ENCODE peak calls at places on chromosome 12, in four cellular contexts. One of them, this sample, is unnamed. For H3K9me3, the result is how much of the 10 kb centered on the place peaks cover.

GRCh38 chr12:48750769-48751356 is 34.4 kb upstream of the CCNT1 start:
- DNase-seq in CD8-positive, alpha-beta memory T cell: no peak
- DNase-seq in trophoblast cell: no peak
- DNase-seq in effector memory CD4-positive, alpha-beta T cell: no peak
- DNase-seq in this sample: no peak

GRCh38 chr12:20364501-20364900 is 3.8 kb upstream of the PDE3A start:
- DNase-seq in CD8-positive, alpha-beta memory T cell: no peak
- DNase-seq in trophoblast cell: peak
- DNase-seq in effector memory CD4-positive, alpha-beta T cell: no peak
- DNase-seq in this sample: no peak

GRCh38 chr12:38744056-38744455 is 161.3 kb downstream of the CPNE8 start:
- DNase-seq in CD8-positive, alpha-beta memory T cell: no peak
- DNase-seq in trophoblast cell: no peak
- DNase-seq in effector memory CD4-positive, alpha-beta T cell: no peak
- DNase-seq in this sample: no peak

GRCh38 chr12:20451759-20452158 is 83.4 kb downstream of the PDE3A start:
- DNase-seq in CD8-positive, alpha-beta memory T cell: no peak
- DNase-seq in trophoblast cell: no peak
- DNase-seq in effector memory CD4-positive, alpha-beta T cell: no peak
- DNase-seq in this sample: no peak

GRCh38 chr12:71695782-71696181 is 9.9 kb downstream of the TMEM19 start:
- DNase-seq in CD8-positive, alpha-beta memory T cell: no peak
- DNase-seq in trophoblast cell: no peak
- DNase-seq in effector memory CD4-positive, alpha-beta T cell: no peak
- DNase-seq in this sample: no peak

GRCh38 chr12:15966426-15966825 is 55.3 kb downstream of the DERA start:
- DNase-seq in CD8-positive, alpha-beta memory T cell: no peak
- DNase-seq in trophoblast cell: no peak
- DNase-seq in effector memory CD4-positive, alpha-beta T cell: no peak
- DNase-seq in this sample: no peak

GRCh38 chr12:52063986-52064649 is 5.7 kb upstream of the ATG101 start:
- DNase-seq in CD8-positive, alpha-beta memory T cell: no peak
- DNase-seq in trophoblast cell: no peak
- DNase-seq in effector memory CD4-positive, alpha-beta T cell: no peak
- DNase-seq in this sample: no peak

GRCh38 chr12:15732341-15733061 is 56.7 kb downstream of the EPS8 start:
- DNase-seq in CD8-positive, alpha-beta memory T cell: no peak
- DNase-seq in trophoblast cell: no peak
- DNase-seq in effector memory CD4-positive, alpha-beta T cell: no peak
- DNase-seq in this sample: no peak

GRCh38 chr12:45014396-45014795 is 36.5 kb downstream of the DBX2 start:
- DNase-seq in CD8-positive, alpha-beta memory T cell: no peak
- DNase-seq in trophoblast cell: no peak
- DNase-seq in effector memory CD4-positive, alpha-beta T cell: no peak
- DNase-seq in this sample: no peak

GRCh38 chr12:108237272-108237671 is 101.8 kb downstream of the CMKLR1 start:
- DNase-seq in CD8-positive, alpha-beta memory T cell: no peak
- DNase-seq in trophoblast cell: no peak
- DNase-seq in effector memory CD4-positive, alpha-beta T cell: no peak
- DNase-seq in this sample: no peak

GRCh38 chr12:112506513-112507166 is 87.9 kb downstream of the PTPN11 start:
- DNase-seq in CD8-positive, alpha-beta memory T cell: no peak
- DNase-seq in trophoblast cell: no peak
- DNase-seq in effector memory CD4-positive, alpha-beta T cell: no peak
- DNase-seq in this sample: no peak

GRCh38 chr12:6866920-6867406 is 368 bp upstream of the TPI1 start:
- DNase-seq in CD8-positive, alpha-beta memory T cell: no peak
- DNase-seq in trophoblast cell: no peak
- DNase-seq in effector memory CD4-positive, alpha-beta T cell: no peak
- DNase-seq in this sample: no peak

GRCh38 chr12:21248679-21249078 is 86.0 kb downstream of the SLCO1A2 start:
- DNase-seq in CD8-positive, alpha-beta memory T cell: no peak
- DNase-seq in trophoblast cell: no peak
- DNase-seq in effector memory CD4-positive, alpha-beta T cell: no peak
- DNase-seq in this sample: no peak

GRCh38 chr12:113040722-113041168 is 15.8 kb upstream of the DTX1 start:
- DNase-seq in CD8-positive, alpha-beta memory T cell: no peak
- DNase-seq in trophoblast cell: peak
- DNase-seq in effector memory CD4-positive, alpha-beta T cell: no peak
- DNase-seq in this sample: peak

GRCh38 chr12:122893208-122894151 is 2.4 kb downstream of the VPS37B start:
- DNase-seq in CD8-positive, alpha-beta memory T cell: no peak
- DNase-seq in trophoblast cell: no peak
- DNase-seq in effector memory CD4-positive, alpha-beta T cell: no peak
- DNase-seq in this sample: no peak
- H3K27ac ChIP-seq in CD8-positive, alpha-beta memory T cell: peak
- H3K27ac ChIP-seq in trophoblast cell: no peak
- H3K27ac ChIP-seq in effector memory CD4-positive, alpha-beta T cell: no peak
- H3K27ac ChIP-seq in this sample: peak

GRCh38 chr12:26724309-26724702 is 108.7 kb downstream of the ITPR2 start:
- DNase-seq in CD8-positive, alpha-beta memory T cell: no peak
- DNase-seq in trophoblast cell: no peak
- DNase-seq in effector memory CD4-positive, alpha-beta T cell: no peak
- DNase-seq in this sample: no peak

GRCh38 chr12:26725517-26725916 is 107.5 kb downstream of the ITPR2 start:
- DNase-seq in CD8-positive, alpha-beta memory T cell: no peak
- DNase-seq in trophoblast cell: no peak
- DNase-seq in effector memory CD4-positive, alpha-beta T cell: no peak
- DNase-seq in this sample: no peak

GRCh38 chr12:26721800-26722199 is 111.2 kb downstream of the ITPR2 start:
- DNase-seq in CD8-positive, alpha-beta memory T cell: no peak
- DNase-seq in trophoblast cell: no peak
- DNase-seq in effector memory CD4-positive, alpha-beta T cell: no peak
- DNase-seq in this sample: no peak

GRCh38 chr12:26726956-26727355 is 106.0 kb downstream of the ITPR2 start:
- DNase-seq in CD8-positive, alpha-beta memory T cell: no peak
- DNase-seq in trophoblast cell: no peak
- DNase-seq in effector memory CD4-positive, alpha-beta T cell: no peak
- DNase-seq in this sample: no peak

DNA sequence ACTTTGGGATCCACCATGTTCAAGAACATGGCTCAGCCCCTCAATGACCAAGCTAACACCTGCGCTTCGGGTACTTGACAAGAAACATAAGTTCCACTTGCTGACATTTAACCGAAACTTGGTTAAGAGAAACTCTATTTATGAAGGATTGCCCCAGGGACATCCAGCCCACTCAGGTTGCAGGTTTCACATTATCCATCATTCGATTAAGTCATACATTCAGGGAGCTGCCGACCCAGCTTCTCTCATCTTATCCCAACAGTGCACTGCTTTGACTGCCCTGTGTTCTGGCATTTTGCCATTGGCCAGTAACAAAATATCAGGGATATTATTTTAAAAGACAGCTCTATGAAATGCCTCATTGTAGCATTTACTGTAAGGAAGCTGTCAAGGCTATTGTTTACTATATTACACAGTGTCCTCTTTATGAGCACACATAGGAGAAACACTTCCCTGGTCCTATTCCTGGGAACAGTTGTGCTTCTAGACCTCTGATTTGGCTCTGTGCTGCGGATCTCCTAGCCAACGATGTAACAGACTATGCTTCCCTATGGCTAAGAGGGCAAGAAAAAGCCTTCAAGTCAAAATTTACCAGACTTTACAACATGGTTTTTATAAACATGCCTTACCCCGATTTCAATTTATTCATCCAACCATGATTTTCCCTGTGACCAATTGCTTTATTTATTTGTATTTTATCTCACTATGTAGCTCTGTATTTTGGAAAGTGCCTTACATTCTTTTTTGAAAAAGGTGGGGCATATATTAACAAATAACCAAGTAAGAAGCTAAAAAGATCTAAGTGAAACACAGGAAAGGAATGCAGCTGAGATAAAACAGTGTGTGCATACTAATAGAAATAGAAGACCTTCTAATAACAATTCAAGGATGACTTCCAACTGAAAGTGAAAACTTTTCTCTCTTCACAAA is 109.3 kb downstream of the ITPR2 start:
- DNase-seq in CD8-positive, alpha-beta memory T cell: no peak
- DNase-seq in trophoblast cell: no peak
- DNase-seq in effector memory CD4-positive, alpha-beta T cell: no peak
- DNase-seq in this sample: no peak
- H3K4me3 ChIP-seq in CD8-positive, alpha-beta memory T cell: no peak
- H3K4me3 ChIP-seq in trophoblast cell: no peak
- H3K4me3 ChIP-seq in effector memory CD4-positive, alpha-beta T cell: no peak
- H3K4me3 ChIP-seq in this sample: peak

GRCh38 chr12:83343767-83344166 is 657.1 kb downstream of the TMTC2 start:
- DNase-seq in CD8-positive, alpha-beta memory T cell: no peak
- DNase-seq in trophoblast cell: no peak
- DNase-seq in effector memory CD4-positive, alpha-beta T cell: no peak
- DNase-seq in this sample: no peak
- H3K9me3 ChIP-seq in CD8-positive, alpha-beta memory T cell: under half
- H3K9me3 ChIP-seq in trophoblast cell: under half
- H3K9me3 ChIP-seq in effector memory CD4-positive, alpha-beta T cell: under half
- H3K9me3 ChIP-seq in this sample: under half

GRCh38 chr12:69343885-69344612 is 4.1 kb upstream of the LYZ start:
- DNase-seq in CD8-positive, alpha-beta memory T cell: no peak
- DNase-seq in trophoblast cell: no peak
- DNase-seq in effector memory CD4-positive, alpha-beta T cell: no peak
- DNase-seq in this sample: no peak
- H3K27ac ChIP-seq in CD8-positive, alpha-beta memory T cell: no peak
- H3K27ac ChIP-seq in trophoblast cell: no peak
- H3K27ac ChIP-seq in effector memory CD4-positive, alpha-beta T cell: no peak
- H3K27ac ChIP-seq in this sample: no peak

GRCh38 chr12:118188690-118189371 is 52.9 kb downstream of the PEBP1 start:
- DNase-seq in CD8-positive, alpha-beta memory T cell: no peak
- DNase-seq in trophoblast cell: no peak
- DNase-seq in effector memory CD4-positive, alpha-beta T cell: no peak
- DNase-seq in this sample: no peak

GRCh38 chr12:118187746-118188390 is 51.9 kb downstream of the PEBP1 start:
- DNase-seq in CD8-positive, alpha-beta memory T cell: no peak
- DNase-seq in trophoblast cell: peak
- DNase-seq in effector memory CD4-positive, alpha-beta T cell: no peak
- DNase-seq in this sample: no peak

GRCh38 chr12:118189761-118190181 is 53.8 kb downstream of the PEBP1 start:
- DNase-seq in CD8-positive, alpha-beta memory T cell: no peak
- DNase-seq in trophoblast cell: no peak
- DNase-seq in effector memory CD4-positive, alpha-beta T cell: no peak
- DNase-seq in this sample: no peak

GRCh38 chr12:118193477-118193876 is 57.6 kb downstream of the PEBP1 start:
- DNase-seq in CD8-positive, alpha-beta memory T cell: no peak
- DNase-seq in trophoblast cell: no peak
- DNase-seq in effector memory CD4-positive, alpha-beta T cell: no peak
- DNase-seq in this sample: no peak

DNA sequence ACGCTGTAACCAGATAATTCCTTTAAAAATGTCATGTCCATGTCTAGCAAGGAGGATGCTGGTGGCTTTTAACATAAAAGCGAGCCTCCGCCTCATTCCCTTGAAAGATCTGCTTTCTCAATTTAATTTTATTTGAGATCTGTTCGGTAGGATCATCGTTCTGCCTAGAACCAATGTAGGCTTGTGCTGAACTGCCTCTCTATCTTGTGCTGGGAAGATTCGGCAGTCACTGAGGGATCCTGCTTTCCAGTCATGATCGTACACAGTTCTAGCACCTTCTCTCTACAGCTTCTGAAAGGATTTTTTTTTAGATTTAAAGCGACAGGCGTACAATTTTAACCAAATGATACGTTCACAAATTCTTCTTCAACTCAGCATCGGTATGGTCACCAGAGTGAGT is 54.3 kb downstream of the PEBP1 start:
- DNase-seq in CD8-positive, alpha-beta memory T cell: no peak
- DNase-seq in trophoblast cell: no peak
- DNase-seq in effector memory CD4-positive, alpha-beta T cell: no peak
- DNase-seq in this sample: no peak
- H3K4me3 ChIP-seq in CD8-positive, alpha-beta memory T cell: no peak
- H3K4me3 ChIP-seq in trophoblast cell: no peak
- H3K4me3 ChIP-seq in effector memory CD4-positive, alpha-beta T cell: no peak
- H3K4me3 ChIP-seq in this sample: peak

GRCh38 chr12:34301251-34302130 is 279.2 kb downstream of the ALG10 start:
- DNase-seq in CD8-positive, alpha-beta memory T cell: no peak
- DNase-seq in trophoblast cell: no peak
- DNase-seq in effector memory CD4-positive, alpha-beta T cell: no peak
- DNase-seq in this sample: no peak
- H3K9me3 ChIP-seq in CD8-positive, alpha-beta memory T cell: under half
- H3K9me3 ChIP-seq in trophoblast cell: half or more
- H3K9me3 ChIP-seq in effector memory CD4-positive, alpha-beta T cell: under half
- H3K9me3 ChIP-seq in this sample: under half

DNA sequence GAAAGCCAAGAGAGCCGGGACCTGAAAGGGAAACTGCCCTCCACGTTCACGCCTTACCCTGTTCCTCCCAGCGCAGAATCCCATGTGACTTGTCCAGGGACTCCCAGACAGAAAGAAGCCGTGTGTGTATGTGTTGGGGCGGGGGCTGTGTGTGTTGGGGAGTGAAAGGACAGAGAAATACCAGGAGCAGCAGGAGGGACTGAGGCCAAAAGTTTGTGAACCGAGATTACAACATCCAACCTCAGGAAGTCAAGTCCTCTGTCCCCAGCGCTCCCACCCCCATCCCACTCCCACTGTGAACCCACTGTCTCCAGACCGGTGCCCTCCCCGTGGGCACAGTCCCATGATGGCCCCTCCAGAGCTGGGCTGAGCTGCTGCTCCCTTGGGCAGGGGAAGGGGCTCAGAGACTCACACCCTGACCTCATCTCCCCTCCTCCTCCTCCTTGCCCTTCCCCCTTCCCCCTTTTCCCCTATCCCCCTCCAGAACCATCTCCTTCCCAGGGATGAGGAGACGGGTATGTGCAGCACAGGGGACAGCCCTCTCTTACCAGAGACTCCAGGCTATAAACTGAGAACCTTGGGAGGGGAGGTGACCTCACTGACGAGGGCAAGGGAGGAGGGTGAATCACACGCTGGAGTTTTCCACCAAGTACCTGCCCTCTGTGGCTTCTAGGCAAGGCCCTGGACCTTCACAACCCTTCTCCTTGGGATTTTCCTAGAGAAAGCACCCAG is at the start of gene SLC6A12:
- DNase-seq in CD8-positive, alpha-beta memory T cell: no peak
- DNase-seq in trophoblast cell: no peak
- DNase-seq in effector memory CD4-positive, alpha-beta T cell: no peak
- DNase-seq in this sample: no peak
- H3K27ac ChIP-seq in CD8-positive, alpha-beta memory T cell: no peak
- H3K27ac ChIP-seq in trophoblast cell: no peak
- H3K27ac ChIP-seq in effector memory CD4-positive, alpha-beta T cell: no peak
- H3K27ac ChIP-seq in this sample: no peak